ENCODE peak calls at places on chromosomes 2 and 18, in four cellular contexts. Q is fibroblast of lung, G is NCI-H774, W is H1. K is an unnamed sample.

GRCh38 chr2:26526105-26526504 is 48.2 kb upstream of the OTOF start:
- DNase-seq in W (no peak), G (no peak), Q (no peak), K (no peak)

GRCh38 chr2:3039188-3040065 is 338.2 kb downstream of the EIPR1 start:
- DNase-seq in G (no peak), W (no peak), Q (no peak), K (no peak)

GRCh38 chr2:234378440-234378839 is 118.4 kb downstream of the ARL4C start:
- DNase-seq in Q (peak), G (no peak), W (no peak), K (no peak)

GRCh38 chr2:65800998-65801397 is 368.6 kb upstream of the SPRED2 start:
- DNase-seq in Q (peak), G (no peak), W (no peak), K (no peak)

GRCh38 chr2:202178342-202178958 is 59.9 kb downstream of the SUMO1 start:
- DNase-seq in W (no peak), G (peak), Q (peak), K (peak)

GRCh38 chr2:52036036-52036435 is 1004.1 kb upstream of the NRXN1 start:
- DNase-seq in G (no peak), Q (no peak), W (no peak), K (no peak)

GRCh38 chr2:104290566-104290891 is 563.4 kb upstream of the POU3F3 start:
- DNase-seq in W (no peak), G (no peak), Q (no peak), K (no peak)

GRCh38 chr2:6772366-6772710 is 93.4 kb downstream of the CMPK2 start:
- DNase-seq in G (no peak), Q (peak), W (no peak), K (peak)

GRCh38 chr2:43898134-43898957 is 59.6 kb downstream of the ABCG8 start:
- DNase-seq in W (no peak), Q (peak), G (peak), K (peak)

GRCh38 chr18:12041561-12041960 is 52.1 kb upstream of the ANKRD62 start:
- DNase-seq in G (no peak), W (no peak), Q (peak), K (no peak)

GRCh38 chr2:95049961-95050360 is 24.5 kb downstream of the MAL start:
- DNase-seq in Q (no peak), W (no peak), G (no peak), K (no peak)

GRCh38 chr2:240601061-240601830 is 14.7 kb downstream of the CAPN10 start:
- DNase-seq in Q (no peak), W (no peak), G (no peak), K (no peak)

GRCh38 chr2:187299122-187299906 is 148.7 kb downstream of the CALCRL start:
- DNase-seq in W (no peak), G (no peak), Q (peak), K (no peak)

K was measured in NCI-H345.